ENCODE peak calls at places on chromosomes 7 and 10, in eight cellular contexts. S is activated CD4-positive, alpha-beta T cell treated with anti-CD3 and anti-CD28 coated beads, Interleukin-2, amount 50 U/mL, for 48 hours; E is coronary artery; C is iPS-NIHi11; Z is GM12865; T is epithelial cell of esophagus; W is AG08396; Q is EH. L is an unnamed sample.

GRCh38 chr7:105036217-105037168 is 22.5 kb downstream of the KMT2E start:
- DNase-seq in Z (no peak), C (no peak), S (no peak), E (no peak), T (no peak), W (no peak), Q (no peak), L (no peak)

GRCh38 chr10:13162013-13162364 is 631 bp downstream of the MCM10 start:
- DNase-seq in Q (peak), T (no peak), E (no peak), W (peak), Z (no peak), C (peak), S (no peak), L (no peak)

GRCh38 chr10:132774179-132774904 is 11.6 kb downstream of the NKX6-2 start:
- DNase-seq in T (no peak), Z (no peak), S (no peak), Q (no peak), C (no peak), W (no peak), E (no peak), L (no peak)

GRCh38 chr7:5452937-5453540 is 29.4 kb upstream of the TNRC18 start:
- DNase-seq in C (peak), T (no peak), Q (peak), Z (peak), S (no peak), W (peak), E (no peak), L (no peak)

GRCh38 chr7:158950914-158951635 is 94.7 kb downstream of the DYNC2I1 start:
- DNase-seq in Z (no peak), W (no peak), S (no peak), C (no peak), Q (peak), T (no peak), E (no peak), L (no peak)

GRCh38 chr10:68869623-68870022 is 31.5 kb upstream of the DDX50 start:
- DNase-seq in C (no peak), T (no peak), S (no peak), E (no peak), Q (no peak), Z (no peak), W (no peak), L (no peak)

GRCh38 chr7:2459674-2460073 is 16.5 kb downstream of the GRIFIN start:
- DNase-seq in E (no peak), Z (no peak), S (no peak), Q (no peak), C (no peak), T (no peak), W (no peak), L (no peak)

GRCh38 chr7:68730871-68731403 is 867.3 kb upstream of the AUTS2 start:
- DNase-seq in W (no peak), E (no peak), S (no peak), C (no peak), T (no peak), Q (no peak), Z (no peak), L (no peak)

GRCh38 chr10:127405221-127405620 is 143.9 kb upstream of the NPS start:
- DNase-seq in T (no peak), S (no peak), E (no peak), W (peak), Q (peak), Z (no peak), C (no peak), L (no peak)

GRCh38 chr10:13924020-13924725 is 337.4 kb downstream of the PRPF18 start:
- DNase-seq in Q (peak), T (peak), W (peak), S (no peak), E (no peak), C (no peak), Z (no peak), L (peak)

GRCh38 chr10:119652361-119652760 is 1.2 kb downstream of the BAG3 start:
- DNase-seq in W (peak), S (no peak), T (peak), Q (peak), Z (peak), C (no peak), E (no peak), L (no peak)

GRCh38 chr7:80277434-80278427 is 143.1 kb downstream of the GNAI1 start:
- DNase-seq in Q (peak), Z (no peak), E (no peak), T (peak), W (peak), S (no peak), C (no peak), L (peak)

GRCh38 chr7:109699661-109700060 is 1130.0 kb downstream of the DNAJB9 start:
- DNase-seq in Q (no peak), W (no peak), C (no peak), T (no peak), E (no peak), S (no peak), Z (no peak), L (no peak)

GRCh38 chr7:83849135-83849534 is 200.2 kb upstream of the SEMA3E start:
- DNase-seq in Q (peak), E (no peak), C (no peak), S (no peak), W (no peak), T (no peak), Z (no peak), L (no peak)

GRCh38 chr7:5488286-5488878 is 64.7 kb upstream of the TNRC18 start:
- DNase-seq in Z (no peak), W (no peak), E (no peak), Q (no peak), T (no peak), C (no peak), S (no peak), L (no peak)

GRCh38 chr10:104340099-104340594 is 1.9 kb upstream of the ITPRIP start:
- DNase-seq in W (no peak), C (no peak), Q (no peak), S (no peak), T (no peak), E (peak), Z (no peak), L (no peak)

GRCh38 chr7:123958186-123958703 is 33.2 kb downstream of the SPAM1 start:
- DNase-seq in Z (no peak), W (no peak), S (no peak), E (no peak), C (no peak), Q (no peak), T (peak), L (peak)

GRCh38 chr7:681551-682307 is 44.8 kb upstream of the DNAAF5 start:
- DNase-seq in W (no peak), C (no peak), T (no peak), Q (no peak), S (no peak), Z (no peak), E (peak), L (no peak)

GRCh38 chr10:103692421-103693069 is 162.8 kb downstream of the SH3PXD2A start:
- DNase-seq in W (no peak), C (peak), T (no peak), Q (no peak), S (peak), E (no peak), Z (peak), L (no peak)

GRCh38 chr10:70590663-70591416 is 11.7 kb downstream of the PRF1 start:
- DNase-seq in C (no peak), E (no peak), Q (no peak), S (no peak), T (no peak), Z (peak), W (no peak), L (no peak)

GRCh38 chr7:33806284-33807157 is 98.8 kb upstream of the BMPER start:
- DNase-seq in S (no peak), Z (no peak), Q (peak), E (no peak), T (peak), C (no peak), W (no peak), L (no peak)

GRCh38 chr10:95560288-95561199 is 627 bp downstream of the SORBS1 start:
- DNase-seq in T (peak), W (peak), C (peak), Z (peak), E (peak), Q (peak), S (peak), L (no peak)

L was measured in epithelial cell of prostate.